ENCODE peak calls at places on chromosomes 13 and 19, in four cellular contexts. I, W, D and S are unnamed samples.

GRCh38 chr19:39112338-39112890 is 13.2 kb upstream of the PAK4 start:
- DNase-seq in I (no peak), W (no peak), D (no peak), S (no peak)

GRCh38 chr13:99293178-99293577 is 14.0 kb downstream of the GPR183 start:
- DNase-seq in I (no peak), W (no peak), D (no peak), S (no peak)

GRCh38 chr19:46898731-46899130 is 37.9 kb downstream of the ARHGAP35 start:
- DNase-seq in I (no peak), W (no peak), D (no peak), S (peak; percentile 75)

GRCh38 chr13:114151565-114152284 is 19.3 kb upstream of the RASA3 start:
- DNase-seq in I (no peak), W (no peak), D (peak; percentile 55), S (no peak)

GRCh38 chr13:79593611-79594275 is 112.8 kb downstream of the NDFIP2 start:
- DNase-seq in I (no peak), W (no peak), D (no peak), S (peak; percentile 61)

GRCh38 chr19:18951721-18952281 is 10.8 kb upstream of the HOMER3 start:
- DNase-seq in I (no peak), W (no peak), D (no peak), S (peak; percentile 94)

GRCh38 chr19:42351079-42351735 is 25.8 kb downstream of the MEGF8 start:
- DNase-seq in I (no peak), W (no peak), D (no peak), S (no peak)

GRCh38 chr13:22740264-22740663 is 440.5 kb upstream of the SGCG start:
- DNase-seq in I (no peak), W (no peak), D (no peak), S (no peak)

GRCh38 chr19:7729831-7730285 is 2.1 kb downstream of the CLEC4G start:
- DNase-seq in I (no peak), W (no peak), D (peak; percentile 64), S (no peak)

GRCh38 chr13:49561064-49561410 is 24.3 kb downstream of the RCBTB1 start:
- DNase-seq in I (no peak), W (no peak), D (no peak), S (no peak)

GRCh38 chr19:27741236-27741635 is 1471.7 kb downstream of the UQCRFS1 start:
- DNase-seq in I (no peak), W (no peak), D (no peak), S (no peak)

GRCh38 chr13:48801255-48801654 is 147.5 kb downstream of the CYSLTR2 start:
- DNase-seq in I (no peak), W (no peak), D (no peak), S (peak; percentile 89)

GRCh38 chr19:45403781-45404556 is 900 bp downstream of the PPP1R13L start:
- DNase-seq in I (peak; percentile 61), W (no peak), D (peak; percentile 78), S (no peak)

GRCh38 chr13:23378009-23378632 is 55.4 kb downstream of the SACS start:
- DNase-seq in I (no peak), W (no peak), D (peak; percentile 18), S (peak; percentile 99)

GRCh38 chr13:62846302-62846701 is 1430.7 kb upstream of the PCDH20 start:
- DNase-seq in I (no peak), W (no peak), D (no peak), S (no peak)

GRCh38 chr19:10699650-10700335 is 1.4 kb upstream of the QTRT1 start:
- DNase-seq in I (peak; percentile 59), W (peak; percentile 11), D (peak; percentile 62), S (peak; percentile 46)

GRCh38 chr13:37869506-37869755 is 141 bp downstream of the TRPC4 start:
- DNase-seq in I (no peak), W (no peak), D (no peak), S (no peak)

GRCh38 chr13:35621989-35622388 is 145.5 kb upstream of the MAB21L1 start:
- DNase-seq in I (no peak), W (no peak), D (no peak), S (peak; percentile 28)

GRCh38 chr13:95607363-95607762 is 37.1 kb downstream of the DZIP1 start:
- DNase-seq in I (no peak), W (no peak), D (no peak), S (peak; percentile 43)

GRCh38 chr19:7509625-7510024 is 6.3 kb upstream of the ZNF358 start:
- DNase-seq in I (no peak), W (no peak), D (no peak), S (no peak)

GRCh38 chr19:31535691-31536460 is 186.6 kb upstream of the TSHZ3 start:
- DNase-seq in I (no peak), W (no peak), D (no peak), S (no peak)

GRCh38 chr13:98253526-98253925 is 76.5 kb upstream of the RNF113B start:
- DNase-seq in I (no peak), W (no peak), D (no peak), S (peak; percentile 12)

GRCh38 chr13:112903071-112903577 is 65.9 kb upstream of the MCF2L start:
- DNase-seq in I (no peak), W (no peak), D (no peak), S (no peak)

GRCh38 chr13:112481458-112481857 is 105.3 kb downstream of the SPACA7 start:
- DNase-seq in I (no peak), W (no peak), D (no peak), S (peak; percentile 11)

GRCh38 chr13:40494513-40494912 is 171.9 kb downstream of the FOXO1 start:
- DNase-seq in I (no peak), W (no peak), D (no peak), S (no peak)

GRCh38 chr19:49691243-49692101 is 556 bp downstream of the CPT1C start:
- DNase-seq in I (no peak), W (peak; percentile 84), D (peak; percentile 83), S (peak; percentile 49)

GRCh38 chr13:90689111-90689510 is 658.4 kb upstream of the MIR17HG start:
- DNase-seq in I (no peak), W (no peak), D (no peak), S (no peak)

GRCh38 chr13:24360106-24360505 is 50.7 kb downstream of the C1QTNF9 start:
- DNase-seq in I (no peak), W (no peak), D (no peak), S (no peak)

GRCh38 chr19:13001502-13002388 is 6.5 kb downstream of the NFIX start:
- DNase-seq in I (no peak), W (no peak), D (no peak), S (no peak)

GRCh38 chr13:46894534-46894906 is 2.3 kb downstream of the HTR2A start:
- DNase-seq in I (no peak), W (no peak), D (no peak), S (no peak)

GRCh38 chr19:2341987-2342386 is 13.5 kb downstream of the SPPL2B start:
- DNase-seq in I (no peak), W (no peak), D (no peak), S (no peak)

GRCh38 chr19:34120846-34121639 is 51.3 kb upstream of the LSM14A start:
- DNase-seq in I (peak; percentile 12), W (no peak), D (peak; percentile 63), S (peak; percentile 30)

GRCh38 chr13:35888327-35888940 is 242.7 kb downstream of the DCLK1 start:
- DNase-seq in I (no peak), W (no peak), D (no peak), S (no peak)

GRCh38 chr19:50158577-50158976 is 4.5 kb downstream of the IZUMO2 start:
- DNase-seq in I (no peak), W (no peak), D (no peak), S (no peak)

GRCh38 chr13:36054041-36054440 is 77.1 kb downstream of the DCLK1 start:
- DNase-seq in I (no peak), W (no peak), D (no peak), S (no peak)

GRCh38 chr13:51638497-51638871 is 54.2 kb downstream of the WDFY2 start:
- DNase-seq in I (no peak), W (no peak), D (no peak), S (peak; percentile 79)

GRCh38 chr19:46052896-46053295 is 12.1 kb upstream of the IGFL4 start:
- DNase-seq in I (no peak), W (no peak), D (no peak), S (no peak)

GRCh38 chr19:49064768-49065611 is at the start of gene NTF4:
- DNase-seq in I (no peak), W (no peak), D (peak; percentile 90), S (no peak)

GRCh38 chr19:35223084-35223790 is 5.3 kb downstream of the FAM187B start:
- DNase-seq in I (no peak), W (no peak), D (no peak), S (no peak)

GRCh38 chr13:93709511-93710244 is 483.1 kb downstream of the GPC6 start:
- DNase-seq in I (no peak), W (no peak), D (no peak), S (no peak)